ENCODE peak calls at places on chromosomes 13 and 19, in ten cellular contexts. S is GM12891, M is HepG2, V is stomach, L is K562, W is transverse colon, J is suprapubic skin, E is SK-N-SH, I is sigmoid colon, F is GM12878. N is an unnamed sample.
A peak's percentile ranks its signal among the peaks of the same experiment; 100 is the strongest.

GRCh38 chr19:39557791-39558622 is 18.0 kb upstream of the EID2 start:
- DNase-seq in F (peak; percentile 41), V (no peak), W (no peak), S (no peak), L (no peak), M (peak; percentile 58), E (no peak), I (no peak), J (no peak), N (no peak)

GRCh38 chr13:34246511-34246910 is 428.6 kb downstream of the RFC3 start:
- DNase-seq in E (no peak), L (no peak), I (no peak), F (no peak), V (no peak), S (no peak), W (no peak), J (no peak), M (no peak), N (no peak)

GRCh38 chr19:14346279-14346678 is 35.0 kb upstream of the ADGRE5 start:
- DNase-seq in L (no peak), W (no peak), V (no peak), F (no peak), M (no peak), E (no peak), J (no peak), I (no peak), S (no peak), N (no peak)

GRCh38 chr19:17488593-17489391 is 18.5 kb downstream of the SLC27A1 start:
- DNase-seq in L (peak; percentile 95), I (no peak), M (peak; percentile 88), V (peak; percentile 92), J (peak; percentile 91), S (peak; percentile 63), F (no peak), W (peak; percentile 93), E (peak; percentile 79), N (peak; percentile 71)

GRCh38 chr13:111153977-111154332 is 38.8 kb downstream of the ARHGEF7 start:
- DNase-seq in L (peak; percentile 45), I (peak; percentile 75), J (peak; percentile 81), W (peak; percentile 62), S (no peak), V (no peak), M (peak; percentile 38), E (no peak), F (no peak), N (no peak)

GRCh38 chr19:12778020-12778904 is 2.9 kb upstream of the HOOK2 start:
- DNase-seq in S (no peak), J (no peak), I (peak; percentile 92), E (peak; percentile 76), W (peak; percentile 78), F (no peak), V (peak; percentile 79), L (peak; percentile 55), M (no peak), N (peak; percentile 85)

GRCh38 chr19:7944177-7944761 is 803 bp upstream of the TIMM44 start:
- DNase-seq in L (peak; percentile 94), J (no peak), E (peak; percentile 84), W (peak; percentile 91), F (peak; percentile 58), M (peak; percentile 86), S (peak; percentile 59), V (peak; percentile 91), I (peak; percentile 92), N (peak; percentile 89)

GRCh38 chr13:45142440-45143345 is 22.4 kb downstream of the GTF2F2 start:
- DNase-seq in V (no peak), S (no peak), L (no peak), J (no peak), M (peak; percentile 56), I (no peak), F (no peak), E (no peak), W (no peak), N (no peak)

GRCh38 chr13:50593228-50593627 is 250.3 kb downstream of the DLEU7 start:
- DNase-seq in W (no peak), V (no peak), I (no peak), F (no peak), S (no peak), E (no peak), M (no peak), L (no peak), J (no peak), N (no peak)

GRCh38 chr13:73341748-73342147 is 282.9 kb downstream of the KLF5 start:
- DNase-seq in E (no peak), V (no peak), S (no peak), J (no peak), I (no peak), F (no peak), M (no peak), L (no peak), W (no peak), N (no peak)

GRCh38 chr19:17751912-17752273 is 616 bp downstream of the FCHO1 start:
- DNase-seq in J (no peak), V (no peak), M (no peak), E (no peak), L (no peak), W (no peak), F (peak; percentile 46), S (no peak), I (no peak), N (no peak)

GRCh38 chr19:29677001-29677781 is 11.9 kb downstream of the PLEKHF1 start:
- DNase-seq in E (no peak), M (no peak), L (no peak), W (no peak), J (no peak), F (no peak), I (peak; percentile 58), S (no peak), V (no peak), N (no peak)

GRCh38 chr19:812049-812816 is 9.5 kb downstream of the PLPPR3 start:
- DNase-seq in W (no peak), S (peak; percentile 31), E (peak; percentile 61), M (no peak), F (no peak), V (no peak), L (no peak), I (no peak), J (no peak), N (no peak)

GRCh38 chr13:66461021-66461420 is 769.1 kb downstream of the PCDH9 start:
- DNase-seq in V (no peak), J (no peak), I (no peak), M (no peak), L (no peak), W (no peak), E (no peak), S (no peak), F (no peak), N (no peak)

GRCh38 chr19:43552198-43552450 is 19.1 kb downstream of the ZNF575 start:
- DNase-seq in W (no peak), F (no peak), L (no peak), V (no peak), E (no peak), I (no peak), M (no peak), J (no peak), S (no peak), N (no peak)
- TF ChIP-seq POLR2AphosphoS5 in W (no peak), F (no peak), L (no peak), V (no peak), E (no peak), I (no peak), M (no peak), J (no peak), S (no peak), N (no peak)

GRCh38 chr19:46131485-46132143 is 7.1 kb upstream of the IGFL3 start:
- DNase-seq in M (no peak), S (no peak), J (no peak), W (no peak), E (no peak), V (no peak), I (no peak), L (no peak), F (no peak), N (no peak)
- TF ChIP-seq POLR2AphosphoS5 in M (no peak), S (no peak), J (no peak), W (no peak), E (no peak), V (no peak), I (no peak), L (no peak), F (no peak), N (no peak)

GRCh38 chr13:109784590-109785140 is 1.7 kb downstream of the IRS2 start:
- DNase-seq in E (peak; percentile 88), W (peak; percentile 80), V (peak; percentile 85), M (no peak), F (no peak), J (no peak), L (no peak), S (no peak), I (peak; percentile 88), N (peak; percentile 72)

GRCh38 chr13:109787135-109787954 is 962 bp upstream of the IRS2 start:
- DNase-seq in S (no peak), E (peak; percentile 73), W (peak; percentile 36), M (no peak), L (peak; percentile 58), I (peak; percentile 78), F (no peak), J (peak; percentile 77), V (peak; percentile 47), N (peak; percentile 56)

GRCh38 chr13:109785892-109786450 is 412 bp downstream of the IRS2 start:
- DNase-seq in M (no peak), I (no peak), F (no peak), E (peak; percentile 70), V (no peak), W (no peak), S (no peak), L (no peak), J (no peak), N (no peak)

GRCh38 chr13:109785141-109785891 is 1.1 kb downstream of the IRS2 start:
- DNase-seq in W (peak; percentile 44), L (no peak), M (no peak), I (peak; percentile 76), V (peak; percentile 61), E (peak; percentile 47), J (no peak), F (no peak), S (no peak), N (peak; percentile 44)

DNA sequence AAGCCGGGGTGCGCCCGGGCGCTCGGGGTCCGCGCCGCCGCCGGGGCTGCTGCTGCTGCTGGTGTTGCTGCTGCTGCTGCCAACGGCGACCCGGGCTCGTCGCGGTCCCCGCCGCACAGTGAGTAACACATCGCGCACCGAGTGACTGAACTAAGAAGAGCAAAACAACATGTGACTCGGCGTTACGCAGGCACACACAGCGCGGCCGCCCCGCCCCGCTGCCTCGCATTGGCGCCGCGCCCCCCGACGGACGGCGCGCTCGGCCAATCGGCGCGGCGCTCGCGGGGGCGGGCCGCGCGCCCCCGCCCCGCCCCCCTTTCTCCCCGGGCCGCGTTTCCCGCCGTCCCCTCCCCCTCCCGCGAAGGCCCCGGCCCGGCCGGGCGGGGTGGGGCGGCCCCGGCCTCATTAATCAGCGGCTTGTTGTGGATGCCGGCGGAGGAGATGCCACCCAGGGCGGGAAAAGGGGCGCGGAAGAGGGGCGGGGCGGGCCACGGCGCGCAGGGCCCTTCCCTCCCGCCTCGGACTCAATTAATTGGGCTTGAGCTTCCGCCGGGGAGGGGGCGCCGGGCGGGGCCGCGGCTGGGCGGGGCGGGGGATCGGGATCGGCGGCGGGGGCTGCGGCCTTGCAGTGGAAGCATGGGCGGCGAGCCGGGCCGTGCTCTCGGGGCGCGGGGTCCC is at the start of gene IRS2:
- DNase-seq in M (no peak), J (peak; percentile 96), L (peak; percentile 91), S (peak; percentile 53), V (peak; percentile 95), F (no peak), W (peak; percentile 95), I (peak; percentile 98), E (peak; percentile 95), N (peak; percentile 90)
- TF ChIP-seq POLR2AphosphoS5 in M (no peak), J (peak; percentile 96), L (peak; percentile 59), S (no peak), V (peak; percentile 99), F (peak; percentile 55), W (peak; percentile 98), I (peak; percentile 99), E (peak; percentile 98), N (peak; percentile 96)

GRCh38 chr13:112702341-112702982 is 12.6 kb downstream of the ATP11A start:
- DNase-seq in E (no peak), I (peak; percentile 44), L (no peak), J (no peak), W (peak; percentile 3), S (no peak), F (no peak), M (no peak), V (peak; percentile 19), N (peak; percentile 33)
- TF ChIP-seq POLR2AphosphoS5 in E (no peak), I (no peak), L (no peak), J (no peak), W (no peak), S (no peak), F (no peak), M (no peak), V (no peak), N (no peak)

N was measured in breast epithelium.